ENCODE peak calls at places on chromosomes 12 and 14, in five cellular contexts. One of them, this sample, is unnamed.

GRCh38 chr12:33192226-33192625 is 247.4 kb downstream of the SYT10 start:
- DNase-seq in HepG2: no peak
- DNase-seq in GM12878: no peak
- DNase-seq in K562: no peak
- DNase-seq in A549: no peak
- DNase-seq in this sample: no peak

GRCh38 chr12:66708704-66709443 is 30.0 kb upstream of the GRIP1 start:
- DNase-seq in A549: no peak
- DNase-seq in K562: no peak
- DNase-seq in GM12878: no peak
- DNase-seq in HepG2: no peak
- DNase-seq in this sample: peak; percentile 5

GRCh38 chr12:57864382-57864781 is 17.9 kb upstream of the CTDSP2 start:
- DNase-seq in GM12878: no peak
- DNase-seq in K562: no peak
- DNase-seq in A549: peak; percentile 40
- DNase-seq in HepG2: no peak
- DNase-seq in this sample: no peak

GRCh38 chr12:87667378-87667777 is 361.8 kb downstream of the C12orf50 start:
- DNase-seq in A549: no peak
- DNase-seq in K562: no peak
- DNase-seq in GM12878: no peak
- DNase-seq in HepG2: no peak
- DNase-seq in this sample: peak; percentile 35

GRCh38 chr12:94941440-94941862 is 62.0 kb downstream of the NDUFA12 start:
- DNase-seq in HepG2: no peak
- DNase-seq in K562: peak; percentile 27
- DNase-seq in GM12878: no peak
- DNase-seq in A549: no peak
- DNase-seq in this sample: peak; percentile 79

GRCh38 chr12:67592228-67593011 is 56.1 kb upstream of the DYRK2 start:
- DNase-seq in K562: no peak
- DNase-seq in A549: no peak
- DNase-seq in HepG2: no peak
- DNase-seq in GM12878: peak; percentile 45
- DNase-seq in this sample: peak; percentile 51

GRCh38 chr14:81129242-81129641 is 91.5 kb downstream of the GTF2A1 start:
- DNase-seq in GM12878: no peak
- DNase-seq in HepG2: no peak
- DNase-seq in K562: no peak
- DNase-seq in A549: no peak
- DNase-seq in this sample: no peak

GRCh38 chr12:125983094-125983783 is 918.0 kb downstream of the AACS start:
- DNase-seq in A549: peak; percentile 5
- DNase-seq in K562: peak; percentile 13
- DNase-seq in GM12878: no peak
- DNase-seq in HepG2: peak; percentile 61
- DNase-seq in this sample: no peak

GRCh38 chr14:61565836-61566536 is 129.3 kb upstream of the HIF1A start:
- DNase-seq in GM12878: no peak
- DNase-seq in HepG2: no peak
- DNase-seq in A549: no peak
- DNase-seq in K562: no peak
- DNase-seq in this sample: peak; percentile 97

GRCh38 chr14:44379292-44379977 is 127.6 kb downstream of the FSCB start:
- DNase-seq in A549: no peak
- DNase-seq in K562: no peak
- DNase-seq in HepG2: no peak
- DNase-seq in GM12878: no peak
- DNase-seq in this sample: no peak

GRCh38 chr12:124159655-124160054 is 135.2 kb upstream of the RFLNA start:
- DNase-seq in HepG2: no peak
- DNase-seq in K562: no peak
- DNase-seq in GM12878: no peak
- DNase-seq in A549: no peak
- DNase-seq in this sample: no peak

GRCh38 chr12:57906821-57907220 is 34.5 kb upstream of the ATP23 start:
- DNase-seq in K562: no peak
- DNase-seq in HepG2: no peak
- DNase-seq in A549: no peak
- DNase-seq in GM12878: no peak
- DNase-seq in this sample: no peak

GRCh38 chr12:50925342-50925651 is 27.0 kb upstream of the HIGD1C start:
- DNase-seq in HepG2: no peak
- DNase-seq in K562: no peak
- DNase-seq in GM12878: no peak
- DNase-seq in A549: no peak
- DNase-seq in this sample: no peak

GRCh38 chr12:131985145-131985875 is 35.6 kb downstream of the EP400 start:
- DNase-seq in A549: no peak
- DNase-seq in K562: no peak
- DNase-seq in GM12878: no peak
- DNase-seq in HepG2: no peak
- DNase-seq in this sample: no peak

GRCh38 chr14:59187802-59188460 is 536 bp upstream of the DAAM1 start:
- DNase-seq in GM12878: no peak
- DNase-seq in K562: peak; percentile 23
- DNase-seq in A549: peak; percentile 6
- DNase-seq in HepG2: no peak
- DNase-seq in this sample: no peak

GRCh38 chr14:94373708-94374107 is 14.7 kb downstream of the SERPINA1 start:
- DNase-seq in A549: peak; percentile 34
- DNase-seq in HepG2: no peak
- DNase-seq in GM12878: no peak
- DNase-seq in K562: no peak
- DNase-seq in this sample: peak; percentile 97

GRCh38 chr12:64332296-64332695 is 58.3 kb downstream of the C12orf56 start:
- DNase-seq in A549: no peak
- DNase-seq in HepG2: no peak
- DNase-seq in GM12878: no peak
- DNase-seq in K562: no peak
- DNase-seq in this sample: no peak

GRCh38 chr12:43762596-43762995 is 3.8 kb downstream of the IRAK4 start:
- DNase-seq in HepG2: no peak
- DNase-seq in GM12878: no peak
- DNase-seq in A549: no peak
- DNase-seq in K562: no peak
- DNase-seq in this sample: no peak

GRCh38 chr12:96812153-96812552 is 94.9 kb upstream of the NEDD1 start:
- DNase-seq in GM12878: no peak
- DNase-seq in A549: no peak
- DNase-seq in HepG2: no peak
- DNase-seq in K562: no peak
- DNase-seq in this sample: no peak

GRCh38 chr14:52071675-52072074 is 2.8 kb upstream of the NID2 start:
- DNase-seq in A549: no peak
- DNase-seq in HepG2: no peak
- DNase-seq in K562: no peak
- DNase-seq in GM12878: no peak
- DNase-seq in this sample: peak; percentile 57

GRCh38 chr12:105365231-105365630 is 34.7 kb downstream of the C12orf75 start:
- DNase-seq in HepG2: no peak
- DNase-seq in K562: no peak
- DNase-seq in A549: no peak
- DNase-seq in GM12878: no peak
- DNase-seq in this sample: no peak

GRCh38 chr14:91929700-91930099 is 17.8 kb downstream of the FBLN5 start:
- DNase-seq in GM12878: no peak
- DNase-seq in K562: no peak
- DNase-seq in A549: no peak
- DNase-seq in HepG2: no peak
- DNase-seq in this sample: peak; percentile 40
- TF ChIP-seq CEBPB in GM12878: no peak
- TF ChIP-seq CEBPB in K562: no peak
- TF ChIP-seq CEBPB in A549: no peak
- TF ChIP-seq CEBPB in HepG2: no peak
- TF ChIP-seq CEBPB in this sample: no peak

DNA sequence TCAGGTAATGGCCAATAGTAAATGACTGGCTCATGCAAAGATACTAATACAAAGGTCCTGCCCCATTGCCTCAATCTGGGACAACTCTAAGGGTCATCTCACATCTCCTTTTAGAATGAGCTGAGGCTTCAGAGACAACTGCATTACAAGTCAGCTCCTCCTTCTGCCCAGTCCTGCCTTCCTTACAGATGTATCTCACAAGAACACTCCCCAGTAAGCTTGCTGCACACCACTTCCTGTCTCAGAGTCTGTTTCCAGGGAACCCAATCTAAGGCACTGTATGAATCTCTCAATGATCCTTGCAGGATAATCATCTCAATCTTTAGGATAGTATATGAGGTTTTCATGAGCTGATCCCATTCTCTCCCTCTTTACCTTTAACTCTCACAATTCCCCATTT is 57.8 kb upstream of the ZDHHC17 start:
- DNase-seq in HepG2: no peak
- DNase-seq in K562: no peak
- DNase-seq in A549: no peak
- DNase-seq in GM12878: no peak
- DNase-seq in this sample: peak; percentile 56
- TF ChIP-seq CEBPB in HepG2: no peak
- TF ChIP-seq CEBPB in K562: no peak
- TF ChIP-seq CEBPB in A549: no peak
- TF ChIP-seq CEBPB in GM12878: no peak
- TF ChIP-seq CEBPB in this sample: no peak

GRCh38 chr12:69502342-69503081 is 32.3 kb downstream of the FRS2 start:
- DNase-seq in K562: no peak
- DNase-seq in A549: no peak
- DNase-seq in HepG2: no peak
- DNase-seq in GM12878: no peak
- DNase-seq in this sample: no peak
- TF ChIP-seq CEBPB in K562: no peak
- TF ChIP-seq CEBPB in A549: no peak
- TF ChIP-seq CEBPB in HepG2: no peak
- TF ChIP-seq CEBPB in GM12878: no peak
- TF ChIP-seq CEBPB in this sample: no peak

GRCh38 chr12:49641748-49642369 is 18.5 kb downstream of the PRPF40B start:
- DNase-seq in K562: no peak
- DNase-seq in GM12878: no peak
- DNase-seq in A549: no peak
- DNase-seq in HepG2: no peak
- DNase-seq in this sample: no peak
- TF ChIP-seq CEBPB in K562: no peak
- TF ChIP-seq CEBPB in GM12878: no peak
- TF ChIP-seq CEBPB in A549: no peak
- TF ChIP-seq CEBPB in HepG2: no peak
- TF ChIP-seq CEBPB in this sample: no peak

GRCh38 chr12:128259556-128260070 is 7.4 kb upstream of the TMEM132C start:
- DNase-seq in K562: peak; percentile 50
- DNase-seq in GM12878: no peak
- DNase-seq in A549: no peak
- DNase-seq in HepG2: peak; percentile 24
- DNase-seq in this sample: no peak
- TF ChIP-seq CEBPB in K562: no peak
- TF ChIP-seq CEBPB in GM12878: no peak
- TF ChIP-seq CEBPB in A549: no peak
- TF ChIP-seq CEBPB in HepG2: no peak
- TF ChIP-seq CEBPB in this sample: no peak

This sample was measured in IMR-90.